ENCODE peak calls at places on chromosome 4, in six cellular contexts. A is lung, Q is fibroblast of the aortic adventitia, T is tibial nerve, S is NB4, X is Panc1. O is an unnamed sample.

GRCh38 chr4:5165419-5166369 is 114.4 kb downstream of the STK32B start:
- DNase-seq in A (peak; percentile 23), Q (no peak), T (no peak), S (no peak), X (no peak), O (peak; percentile 35)

GRCh38 chr4:105895609-105896460 is 564 bp downstream of the NPNT start:
- DNase-seq in A (peak; percentile 45), Q (no peak), T (no peak), S (no peak), X (no peak), O (peak; percentile 2)

GRCh38 chr4:20393486-20394100 is 141.9 kb downstream of the SLIT2 start:
- DNase-seq in A (no peak), Q (peak; percentile 70), T (no peak), S (no peak), X (no peak), O (peak; percentile 34)

GRCh38 chr4:111360906-111361305 is 738.0 kb upstream of the PITX2 start:
- DNase-seq in A (no peak), Q (no peak), T (no peak), S (no peak), X (no peak), O (peak; percentile 4)

GRCh38 chr4:5052424-5052702 is 1.1 kb downstream of the STK32B start:
- DNase-seq in A (no peak), Q (no peak), T (no peak), S (no peak), X (no peak), O (no peak)

GRCh38 chr4:147833254-147833653 is 101.4 kb downstream of the ARHGAP10 start:
- DNase-seq in A (no peak), Q (peak; percentile 20), T (no peak), S (no peak), X (no peak), O (no peak)

GRCh38 chr4:11271263-11271662 is 157.4 kb downstream of the HS3ST1 start:
- DNase-seq in A (no peak), Q (no peak), T (no peak), S (no peak), X (no peak), O (no peak)

GRCh38 chr4:82983450-82983849 is 27.2 kb downstream of the LIN54 start:
- DNase-seq in A (no peak), Q (no peak), T (no peak), S (no peak), X (no peak), O (no peak)

GRCh38 chr4:109877400-109877799 is 29.5 kb downstream of the LRIT3 start:
- DNase-seq in A (no peak), Q (no peak), T (no peak), S (no peak), X (no peak), O (no peak)

GRCh38 chr4:236028-236427 is 69.2 kb downstream of the ZNF732 start:
- DNase-seq in A (no peak), Q (no peak), T (no peak), S (no peak), X (no peak), O (peak; percentile 10)

GRCh38 chr4:139986621-139987510 is 167.1 kb downstream of the MAML3 start:
- DNase-seq in A (no peak), Q (no peak), T (no peak), S (no peak), X (no peak), O (peak; percentile 63)

GRCh38 chr4:121072836-121073362 is 564 bp upstream of the NDNF start:
- DNase-seq in A (peak; percentile 37), Q (no peak), T (no peak), S (no peak), X (no peak), O (no peak)

GRCh38 chr4:42965326-42965725 is 72.8 kb downstream of the GRXCR1 start:
- DNase-seq in A (no peak), Q (no peak), T (no peak), S (peak; percentile 7), X (no peak), O (no peak)

GRCh38 chr4:20254517-20255250 is 3.0 kb downstream of the SLIT2 start:
- DNase-seq in A (no peak), Q (peak; percentile 58), T (peak; percentile 16), S (no peak), X (no peak), O (peak; percentile 59)

GRCh38 chr4:23921447-23921845 is 31.6 kb upstream of the PPARGC1A start:
- DNase-seq in A (no peak), Q (no peak), T (no peak), S (no peak), X (no peak), O (no peak)

GRCh38 chr4:3247399-3248177 is 1.4 kb upstream of the MSANTD1 start:
- DNase-seq in A (no peak), Q (no peak), T (no peak), S (no peak), X (no peak), O (no peak)

GRCh38 chr4:3248178-3248480 is 830 bp upstream of the MSANTD1 start:
- DNase-seq in A (no peak), Q (no peak), T (no peak), S (no peak), X (no peak), O (no peak)

GRCh38 chr4:3245676-3246075 is 3.3 kb upstream of the MSANTD1 start:
- DNase-seq in A (no peak), Q (no peak), T (no peak), S (no peak), X (no peak), O (no peak)

GRCh38 chr4:3244747-3245146 is 4.2 kb upstream of the MSANTD1 start:
- DNase-seq in A (no peak), Q (no peak), T (no peak), S (no peak), X (no peak), O (no peak)

DNA sequence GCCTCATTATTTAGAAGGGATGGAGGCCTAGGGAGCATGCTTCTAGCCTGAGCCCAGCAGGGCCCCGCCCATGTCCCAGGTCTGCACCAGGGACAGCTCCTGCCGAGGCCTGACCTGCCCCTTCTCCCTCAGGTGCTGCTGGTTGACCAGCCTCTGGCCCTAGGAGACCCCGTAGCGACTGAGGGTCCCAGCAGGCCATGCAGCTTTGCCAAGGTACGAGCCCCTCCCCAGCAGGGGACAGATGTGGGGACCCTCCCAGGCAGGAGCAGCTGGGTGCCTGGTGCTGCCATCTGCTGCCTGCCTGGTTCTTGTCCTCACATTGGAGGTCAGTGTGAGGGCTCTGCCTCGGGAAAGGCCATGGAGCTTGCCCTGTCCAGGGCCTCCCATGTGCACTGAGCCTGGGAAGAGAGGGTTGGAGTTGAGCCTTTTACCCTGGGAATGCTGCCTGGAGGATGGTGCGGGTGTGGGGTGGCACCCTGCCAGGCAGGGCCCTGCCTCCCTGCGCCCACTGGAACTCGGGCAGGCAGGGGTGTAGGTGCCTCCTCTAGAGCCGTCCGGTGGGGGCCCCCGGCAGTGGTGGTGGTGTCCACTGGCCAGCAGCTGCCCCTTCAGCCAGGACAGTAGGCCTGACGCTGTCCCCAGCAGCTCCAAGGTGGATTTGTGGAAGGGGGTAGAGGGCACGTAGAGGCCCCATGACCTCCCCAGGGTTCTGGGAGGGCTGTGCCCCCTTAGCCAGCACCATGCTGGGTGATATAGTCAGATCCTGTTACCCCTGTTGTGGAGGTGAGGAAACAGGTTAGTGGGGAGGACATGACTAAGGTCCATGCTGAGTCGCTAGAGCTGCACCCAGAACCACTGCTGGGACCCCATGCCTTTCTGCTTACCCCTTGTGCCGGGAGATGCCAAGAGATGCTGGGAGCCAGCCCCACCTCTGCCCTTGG is 2.2 kb upstream of the MSANTD1 start:
- DNase-seq in A (no peak), Q (no peak), T (no peak), S (no peak), X (no peak), O (no peak)
- TF ChIP-seq CTCF in A (no peak), Q (no peak), T (no peak), S (peak; percentile 15), X (no peak), O (no peak)

GRCh38 chr4:183398298-183399129 is 45.9 kb upstream of the CDKN2AIP start:
- DNase-seq in A (peak; percentile 68), Q (peak; percentile 64), T (peak; percentile 21), S (peak; percentile 86), X (no peak), O (peak; percentile 72)

GRCh38 chr4:183397741-183398297 is 46.6 kb upstream of the CDKN2AIP start:
- DNase-seq in A (no peak), Q (no peak), T (no peak), S (peak; percentile 13), X (no peak), O (no peak)

GRCh38 chr4:183399616-183400015 is 44.8 kb upstream of the CDKN2AIP start:
- DNase-seq in A (no peak), Q (no peak), T (no peak), S (peak; percentile 57), X (no peak), O (no peak)

GRCh38 chr4:183400035-183400434 is 44.4 kb upstream of the CDKN2AIP start:
- DNase-seq in A (no peak), Q (no peak), T (no peak), S (no peak), X (no peak), O (no peak)

DNA sequence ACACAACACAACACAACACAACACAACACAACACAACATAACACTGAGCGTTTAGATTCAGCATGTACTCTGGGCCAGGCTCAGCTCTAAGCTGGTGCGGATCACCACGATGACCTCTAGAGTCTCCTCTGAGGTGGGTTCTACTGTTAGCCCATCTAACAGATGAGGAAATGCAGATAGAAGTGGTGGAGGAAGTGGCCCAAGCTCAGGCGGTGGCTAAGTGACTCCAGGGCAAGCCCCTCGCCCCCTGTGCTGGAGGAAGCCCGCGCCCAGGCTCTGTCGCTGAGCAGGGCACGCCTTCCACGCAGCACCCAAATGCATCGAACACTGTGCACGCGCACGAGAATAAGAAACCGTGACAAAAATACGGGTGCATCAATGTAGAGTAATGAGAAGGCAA is 45.3 kb upstream of the CDKN2AIP start:
- DNase-seq in A (no peak), Q (no peak), T (no peak), S (peak; percentile 66), X (no peak), O (no peak)
- H3K4me3 ChIP-seq in A (no peak overlapping the region), Q (no peak overlapping the region), T (peak overlapping the region; percentile 44), S (no peak overlapping the region), X (peak overlapping the region; percentile 57), O (no peak overlapping the region)

DNA sequence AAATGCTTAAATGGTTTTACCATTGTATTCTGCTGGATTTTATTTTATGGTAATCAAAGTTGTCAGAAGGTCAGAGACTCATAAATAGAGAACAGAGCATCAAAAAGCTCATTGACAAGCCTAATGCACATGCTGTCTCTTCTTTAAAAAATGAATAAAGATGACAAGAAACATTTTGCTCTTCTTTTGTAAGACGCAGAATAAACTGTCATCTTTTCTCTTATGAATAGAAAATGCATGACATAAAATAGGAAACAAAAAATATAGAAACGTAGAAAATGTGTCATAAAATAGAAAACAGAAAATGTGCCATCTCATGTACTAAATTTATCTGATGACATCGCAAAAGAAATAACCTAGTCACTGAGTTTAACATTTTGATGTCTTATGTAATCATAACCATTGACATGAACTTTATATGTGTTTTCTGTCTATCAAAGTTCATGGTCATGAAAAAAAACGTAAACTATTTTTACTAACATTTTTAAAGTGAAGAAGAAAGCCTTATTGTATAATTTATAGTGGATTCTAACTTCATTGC is 484.1 kb downstream of the TRIML1 start:
- DNase-seq in A (no peak), Q (no peak), T (no peak), S (no peak), X (no peak), O (no peak)
- TF ChIP-seq CTCF in A (no peak), Q (no peak), T (no peak), S (no peak), X (no peak), O (no peak)

GRCh38 chr4:28117067-28117756 is 1256.6 kb downstream of the STIM2 start:
- DNase-seq in A (no peak), Q (no peak), T (no peak), S (no peak), X (no peak), O (no peak)
- H3K4me3 ChIP-seq in A (no peak overlapping the region), Q (no peak overlapping the region), T (no peak overlapping the region), S (no peak overlapping the region), X (no peak overlapping the region), O (no peak overlapping the region)

GRCh38 chr4:173192375-173193162 is 24.0 kb downstream of the GALNT7 start:
- DNase-seq in A (no peak), Q (no peak), T (no peak), S (peak; percentile 30), X (no peak), O (no peak)
- TF ChIP-seq CTCF in A (no peak), Q (no peak), T (no peak), S (peak; percentile 25), X (peak; percentile 69), O (peak; percentile 0)

O was measured in cardiac fibroblast.